ENCODE peak calls at places on chromosomes 3 and 15, in six cellular contexts. I, A, B, W, R and L are unnamed samples.

GRCh38 chr15:75234191-75234810 is 23.8 kb upstream of the GOLGA6C start:
- DNase-seq in I (no peak), A (no peak), B (no peak), W (no peak), R (no peak), L (no peak)

GRCh38 chr15:51634591-51635198 is 12.1 kb upstream of the DMXL2 start:
- DNase-seq in I (peak; percentile 16), A (no peak), B (no peak), W (no peak), R (no peak), L (no peak)

GRCh38 chr3:50591196-50591741 is 20.3 kb downstream of the CISH start:
- DNase-seq in I (no peak), A (no peak), B (no peak), W (no peak), R (no peak), L (no peak)

GRCh38 chr3:152127058-152127457 is 141.7 kb upstream of the MBNL1 start:
- DNase-seq in I (peak; percentile 29), A (no peak), B (no peak), W (no peak), R (no peak), L (no peak)

GRCh38 chr3:115085197-115085865 is 61.8 kb downstream of the ZBTB20 start:
- DNase-seq in I (peak; percentile 36), A (no peak), B (no peak), W (peak; percentile 67), R (no peak), L (no peak)

GRCh38 chr15:97995881-97996603 is 35.5 kb downstream of the ARRDC4 start:
- DNase-seq in I (peak; percentile 15), A (no peak), B (no peak), W (peak; percentile 3), R (no peak), L (no peak)

GRCh38 chr3:37321260-37321852 is 147.0 kb upstream of the LRRFIP2 start:
- DNase-seq in I (peak; percentile 33), A (no peak), B (no peak), W (no peak), R (no peak), L (no peak)

GRCh38 chr3:127786358-127787070 is 35.8 kb downstream of the MGLL start:
- DNase-seq in I (peak; percentile 74), A (peak; percentile 93), B (peak; percentile 50), W (peak; percentile 97), R (no peak), L (peak; percentile 87)

GRCh38 chr15:24848050-24848449 is 106.7 kb upstream of the SNRPN start:
- DNase-seq in I (peak; percentile 23), A (no peak), B (peak; percentile 41), W (peak; percentile 56), R (peak; percentile 47), L (no peak)